ENCODE peak calls at places on chromosome 17, in ten cellular contexts. Q is RKO; O is stimulated activated CD8-positive, alpha-beta memory T cell treated with anti-CD3 and anti-CD28 coated beads, Interleukin-7, amount 100 ng/mL, for 1 hour; S is glutamatergic neuron; H is heart right ventricle; W is T-cell; L is GM18507; P is activated CD4-positive, alpha-beta T cell treated with anti-CD3 and anti-CD28 coated beads, Interleukin-2, amount 50 U/mL, for 1 hour; J is cardiac fibroblast; K is hippocampal formation. M is an unnamed sample.

GRCh38 chr17:62725791-62726249 is 82.3 kb downstream of the MARCHF10 start:
- DNase-seq in S (no peak), H (no peak), J (no peak), Q (no peak), W (no peak), O (no peak), K (no peak), P (no peak), L (no peak), M (no peak)

GRCh38 chr17:73255671-73256181 is 6.0 kb downstream of the CPSF4L start:
- DNase-seq in Q (peak; percentile 79), S (peak; percentile 84), O (peak; percentile 21), L (peak; percentile 56), W (peak; percentile 40), H (peak; percentile 55), J (peak; percentile 35), P (peak; percentile 57), K (no peak), M (peak; percentile 68)

GRCh38 chr17:35708951-35709350 is 22.5 kb upstream of the RASL10B start:
- DNase-seq in L (no peak), S (no peak), J (no peak), O (no peak), P (no peak), H (no peak), Q (no peak), W (no peak), K (no peak), M (peak; percentile 53)

GRCh38 chr17:47776330-47777197 is 43.5 kb downstream of the TBX21 start:
- DNase-seq in O (no peak), J (peak; percentile 64), Q (peak; percentile 65), P (peak; percentile 31), H (no peak), K (no peak), L (peak; percentile 54), W (peak; percentile 33), S (no peak), M (peak; percentile 57)

GRCh38 chr17:29718446-29719039 is 95.8 kb upstream of the CORO6 start:
- DNase-seq in K (no peak), O (no peak), W (no peak), S (no peak), Q (no peak), J (no peak), H (no peak), P (no peak), L (no peak), M (no peak)

GRCh38 chr17:8126306-8127066 is 2.6 kb upstream of the HES7 start:
- DNase-seq in P (no peak), K (no peak), L (no peak), H (peak; percentile 42), J (peak; percentile 37), O (no peak), S (peak; percentile 65), W (no peak), Q (peak; percentile 82), M (no peak)

GRCh38 chr17:5759501-5759925 is 175.2 kb upstream of the NLRP1 start:
- DNase-seq in S (no peak), J (peak; percentile 68), K (no peak), Q (no peak), O (no peak), H (peak; percentile 10), W (no peak), P (no peak), L (no peak), M (no peak)

GRCh38 chr17:77327566-77328463 is 187.0 kb downstream of the SEC14L1 start:
- DNase-seq in J (no peak), K (no peak), Q (no peak), W (no peak), L (no peak), S (no peak), O (no peak), P (no peak), H (no peak), M (no peak)

GRCh38 chr17:66654341-66654740 is 180.6 kb upstream of the CACNG5 start:
- DNase-seq in Q (no peak), P (no peak), O (no peak), S (no peak), J (peak; percentile 67), K (no peak), H (no peak), W (no peak), L (no peak), M (no peak)

GRCh38 chr17:38685485-38685884 is 10.7 kb upstream of the EPOP start:
- DNase-seq in W (no peak), S (no peak), L (no peak), P (no peak), K (peak; percentile 21), O (no peak), J (no peak), Q (no peak), H (no peak), M (no peak)

GRCh38 chr17:49227436-49228261 is 2.9 kb downstream of the PHOSPHO1 start:
- DNase-seq in Q (peak; percentile 61), J (peak; percentile 66), L (peak; percentile 62), O (peak; percentile 66), K (peak; percentile 47), S (peak; percentile 87), P (peak; percentile 80), H (peak; percentile 77), W (peak; percentile 70), M (peak; percentile 79)

GRCh38 chr17:2195729-2196128 is 107.9 kb downstream of the SMG6 start:
- DNase-seq in S (no peak), P (no peak), J (no peak), Q (no peak), H (no peak), O (no peak), K (no peak), L (no peak), W (no peak), M (no peak)

GRCh38 chr17:82962163-82962720 is 117.2 kb upstream of the METRNL start:
- DNase-seq in L (no peak), P (no peak), Q (peak; percentile 8), K (no peak), J (no peak), S (no peak), H (no peak), O (no peak), W (no peak), M (no peak)

GRCh38 chr17:6460531-6461161 is 16.4 kb downstream of the PIMREG start:
- DNase-seq in J (no peak), P (no peak), H (no peak), K (no peak), W (no peak), Q (no peak), O (no peak), S (no peak), L (no peak), M (no peak)

GRCh38 chr17:32517982-32518381 is 31.2 kb downstream of the CDK5R1 start:
- DNase-seq in L (no peak), K (no peak), O (no peak), Q (no peak), S (no peak), J (no peak), P (no peak), W (no peak), H (no peak), M (no peak)

GRCh38 chr17:70390059-70390458 is 220.7 kb downstream of the KCNJ2 start:
- DNase-seq in P (no peak), S (no peak), H (no peak), L (no peak), J (no peak), K (no peak), O (no peak), Q (no peak), W (no peak), M (no peak)

GRCh38 chr17:31663576-31663975 is 195.5 kb downstream of the COPRS start:
- DNase-seq in P (no peak), J (peak; percentile 15), S (no peak), W (no peak), Q (no peak), K (no peak), O (no peak), L (no peak), H (no peak), M (no peak)

GRCh38 chr17:53428913-53429312 is 393.8 kb upstream of the KIF2B start:
- DNase-seq in J (no peak), H (no peak), K (no peak), Q (no peak), S (no peak), L (no peak), P (no peak), O (no peak), W (no peak), M (no peak)

GRCh38 chr17:71071837-71072236 is 902.5 kb downstream of the KCNJ2 start:
- DNase-seq in P (no peak), K (no peak), S (no peak), Q (peak; percentile 90), W (no peak), J (peak; percentile 94), L (no peak), O (no peak), H (no peak), M (no peak)

GRCh38 chr17:75978938-75979704 is at the start of the genes ACOX1 and TEN1:
- DNase-seq in O (peak; percentile 93), L (peak; percentile 86), J (peak; percentile 98), H (peak; percentile 99), P (peak; percentile 94), S (peak; percentile 96), Q (peak; percentile 97), K (peak; percentile 94), W (peak; percentile 94), M (peak; percentile 93)

GRCh38 chr17:34527908-34528470 is 51.4 kb upstream of the TMEM132E start:
- DNase-seq in W (no peak), Q (no peak), L (no peak), J (no peak), K (no peak), O (no peak), S (peak; percentile 61), P (no peak), H (no peak), M (no peak)

GRCh38 chr17:8142158-8142886 is 9.9 kb downstream of the PER1 start:
- DNase-seq in L (no peak), Q (no peak), W (no peak), S (no peak), P (no peak), O (no peak), H (no peak), K (no peak), J (no peak), M (no peak)

GRCh38 chr17:77328823-77329740 is 188.3 kb downstream of the SEC14L1 start:
- DNase-seq in S (no peak), J (no peak), O (no peak), K (no peak), Q (no peak), H (peak; percentile 2), L (no peak), W (no peak), P (no peak), M (no peak)

GRCh38 chr17:37050905-37051304 is 102.2 kb downstream of the AATF start:
- DNase-seq in W (no peak), P (no peak), K (no peak), H (no peak), Q (no peak), J (no peak), L (no peak), O (no peak), S (no peak), M (no peak)

GRCh38 chr17:43405861-43406260 is 7.1 kb downstream of the ARL4D start:
- DNase-seq in J (no peak), O (no peak), Q (no peak), W (no peak), S (no peak), H (no peak), P (no peak), K (no peak), L (no peak), M (no peak)

M was measured in germinal center.